ENCODE peak calls at places on chromosome 6, in ten cellular contexts. S, B, V, H, R, W, G, Q, U and N are unnamed samples.
A peak's percentile ranks its signal among the peaks of the same experiment; 100 is the strongest.

GRCh38 chr6:116459927-116460326 is 1.2 kb upstream of the CALHM6 start:
- DNase-seq in S (no peak), B (no peak), V (no peak), H (no peak), R (no peak), W (no peak), G (no peak), Q (no peak), U (no peak), N (no peak)

GRCh38 chr6:74073429-74073828 is 377.4 kb downstream of the CD109 start:
- DNase-seq in S (no peak), B (no peak), V (no peak), H (no peak), R (no peak), W (no peak), G (no peak), Q (no peak), U (peak; percentile 93), N (no peak)

GRCh38 chr6:36319436-36319762 is 17.3 kb downstream of the BNIP5 start:
- DNase-seq in S (no peak), B (no peak), V (no peak), H (peak; percentile 90), R (no peak), W (no peak), G (no peak), Q (peak; percentile 24), U (no peak), N (no peak)

GRCh38 chr6:77089776-77090175 is 373.5 kb downstream of the HTR1B start:
- DNase-seq in S (no peak), B (no peak), V (no peak), H (no peak), R (no peak), W (no peak), G (no peak), Q (no peak), U (peak; percentile 86), N (no peak)

GRCh38 chr6:25971187-25971811 is 8.7 kb downstream of the TRIM38 start:
- DNase-seq in S (no peak), B (no peak), V (no peak), H (no peak), R (no peak), W (no peak), G (no peak), Q (peak; percentile 91), U (peak; percentile 78), N (peak; percentile 56)

GRCh38 chr6:96939019-96939805 is 14.7 kb downstream of the KLHL32 start:
- DNase-seq in S (no peak), B (no peak), V (no peak), H (no peak), R (peak; percentile 46), W (no peak), G (no peak), Q (peak; percentile 8), U (peak; percentile 88), N (peak; percentile 37)

GRCh38 chr6:41013473-41014153 is 25.4 kb downstream of the UNC5CL start:
- DNase-seq in S (no peak), B (no peak), V (no peak), H (no peak), R (peak; percentile 71), W (no peak), G (no peak), Q (no peak), U (no peak), N (no peak)

GRCh38 chr6:48553449-48553848 is 442.5 kb upstream of the PTCHD4 start:
- DNase-seq in S (no peak), B (no peak), V (no peak), H (no peak), R (no peak), W (no peak), G (no peak), Q (no peak), U (no peak), N (no peak)

GRCh38 chr6:87968435-87969278 is 79.0 kb upstream of the SPACA1 start:
- DNase-seq in S (no peak), B (no peak), V (peak; percentile 61), H (no peak), R (peak; percentile 60), W (no peak), G (no peak), Q (no peak), U (peak; percentile 19), N (peak; percentile 45)

GRCh38 chr6:38353310-38354032 is 286.3 kb downstream of the BTBD9 start:
- DNase-seq in S (no peak), B (no peak), V (no peak), H (no peak), R (no peak), W (no peak), G (no peak), Q (no peak), U (no peak), N (no peak)

GRCh38 chr6:7785243-7785941 is 59.5 kb downstream of the BMP6 start:
- DNase-seq in S (no peak), B (no peak), V (no peak), H (no peak), R (no peak), W (no peak), G (no peak), Q (no peak), U (no peak), N (no peak)